ENCODE peak calls at places on chromosomes 7 and 10, in eight cellular contexts. X is neural progenitor cell, T is GM23338, A is PC-3, I is GM23248, Q is OCI-LY7, V is MM.1S, G is HCT116. E is an unnamed sample. For H3K79me2, the result is how much of the 10 kb centered on the place peaks cover.

GRCh38 chr7:142808802-142809583 is 38.2 kb downstream of the PRSS2 start:
- DNase-seq in A (peak), T (no peak), I (peak), X (no peak), Q (peak), G (no peak), V (peak), E (no peak)

GRCh38 chr10:103231047-103231551 is 14.6 kb upstream of the RPEL1 start:
- DNase-seq in A (peak), I (peak), X (peak), G (peak), T (peak), V (no peak), Q (no peak), E (peak)

GRCh38 chr7:159067870-159068787 is 76.5 kb downstream of the VIPR2 start:
- DNase-seq in A (no peak), X (no peak), G (no peak), Q (no peak), T (no peak), I (no peak), V (no peak), E (no peak)

GRCh38 chr10:51244739-51245138 is 170.5 kb downstream of the PRKG1 start:
- DNase-seq in X (peak), I (peak), Q (no peak), T (peak), A (peak), V (no peak), G (no peak), E (peak)

GRCh38 chr7:73701357-73701995 is 18.0 kb downstream of the STX1A start:
- DNase-seq in G (peak), V (no peak), A (peak), X (peak), Q (peak), T (peak), I (peak), E (peak)

GRCh38 chr7:41570766-41571165 is 132.1 kb downstream of the INHBA start:
- DNase-seq in Q (no peak), G (no peak), V (no peak), A (no peak), I (no peak), T (no peak), X (no peak), E (no peak)

GRCh38 chr10:125120046-125120710 is 40.2 kb downstream of the CTBP2 start:
- DNase-seq in T (no peak), V (no peak), A (no peak), I (peak), X (no peak), G (no peak), Q (no peak), E (no peak)

GRCh38 chr7:20064974-20065862 is 152.0 kb downstream of the MACC1 start:
- DNase-seq in T (no peak), I (peak), X (no peak), G (peak), V (peak), Q (peak), A (no peak), E (peak)

GRCh38 chr7:47635091-47636090 is 53.5 kb upstream of the TNS3 start:
- DNase-seq in T (peak), I (no peak), Q (no peak), G (no peak), X (peak), V (no peak), A (peak), E (peak)

GRCh38 chr7:112238852-112239610 is 32.5 kb downstream of the ZNF277 start:
- DNase-seq in G (no peak), Q (no peak), T (no peak), A (peak), I (peak), X (no peak), V (no peak), E (no peak)

GRCh38 chr10:110629680-110630191 is 14.4 kb upstream of the RBM20 start:
- DNase-seq in X (no peak), A (peak), V (no peak), G (no peak), T (no peak), Q (no peak), I (peak), E (peak)

GRCh38 chr7:86826948-86827347 is 183.2 kb downstream of the GRM3 start:
- DNase-seq in Q (no peak), A (no peak), V (no peak), X (no peak), G (no peak), T (no peak), I (no peak), E (no peak)

GRCh38 chr10:24039897-24040296 is 169.0 kb upstream of the KIAA1217 start:
- DNase-seq in V (no peak), G (no peak), T (no peak), Q (no peak), A (no peak), X (no peak), I (no peak), E (no peak)

GRCh38 chr7:112692333-112692732 is 97.9 kb downstream of the TMEM168 start:
- DNase-seq in X (no peak), V (no peak), G (no peak), I (no peak), Q (no peak), A (no peak), T (no peak), E (no peak)

GRCh38 chr10:100009283-100009792 is 409 bp downstream of the DNMBP start:
- DNase-seq in G (no peak), T (no peak), V (peak), X (no peak), A (no peak), I (peak), Q (no peak), E (peak)

GRCh38 chr7:24722386-24723177 is 34.7 kb downstream of the GSDME start:
- DNase-seq in G (no peak), I (peak), Q (peak), T (peak), A (peak), X (peak), V (no peak), E (peak)

GRCh38 chr7:69105092-69105491 is 493.2 kb upstream of the AUTS2 start:
- DNase-seq in V (no peak), I (no peak), A (peak), Q (no peak), X (no peak), T (peak), G (no peak), E (peak)

GRCh38 chr10:119029613-119030420 is at the start of gene NANOS1:
- DNase-seq in I (peak), A (peak), T (peak), V (peak), X (peak), Q (no peak), G (no peak), E (peak)

GRCh38 chr7:48419401-48419800 is 248.1 kb downstream of the ABCA13 start:
- DNase-seq in X (no peak), A (no peak), Q (no peak), V (no peak), G (no peak), T (no peak), I (no peak), E (no peak)

GRCh38 chr10:116457480-116457879 is 29.8 kb downstream of the PNLIPRP3 start:
- DNase-seq in G (no peak), Q (no peak), I (no peak), T (no peak), A (no peak), V (no peak), X (no peak), E (no peak)

GRCh38 chr10:4450169-4450568 is 375.8 kb upstream of the AKR1E2 start:
- DNase-seq in T (no peak), I (no peak), V (no peak), A (no peak), Q (no peak), X (no peak), G (no peak), E (no peak)

GRCh38 chr7:13980474-13980873 is 9.0 kb downstream of the ETV1 start:
- DNase-seq in T (no peak), V (no peak), G (no peak), Q (no peak), A (no peak), X (no peak), I (peak), E (no peak)

GRCh38 chr10:48498940-48499510 is 105.8 kb downstream of the ARHGAP22 start:
- DNase-seq in A (no peak), X (no peak), Q (no peak), V (no peak), T (no peak), G (no peak), I (no peak), E (no peak)

GRCh38 chr7:41842956-41843355 is 140.1 kb upstream of the INHBA start:
- DNase-seq in T (no peak), Q (no peak), I (no peak), A (no peak), V (no peak), G (no peak), X (no peak), E (no peak)

GRCh38 chr10:29576681-29577080 is 58.1 kb downstream of the SVIL start:
- DNase-seq in G (no peak), T (no peak), V (no peak), A (no peak), X (no peak), Q (no peak), I (no peak), E (no peak)

GRCh38 chr10:43879742-43880141 is 231.1 kb upstream of the ZNF32 start:
- DNase-seq in Q (no peak), A (no peak), X (no peak), I (no peak), G (no peak), T (no peak), V (no peak), E (no peak)

GRCh38 chr10:28807760-28808613 is 130.7 kb downstream of the BAMBI start:
- DNase-seq in G (no peak), X (no peak), V (no peak), A (no peak), Q (no peak), I (no peak), T (no peak), E (peak)

GRCh38 chr10:10564081-10564480 is 453.6 kb upstream of the CELF2 start:
- DNase-seq in I (peak), V (no peak), A (no peak), Q (no peak), T (peak), G (no peak), X (peak), E (no peak)

GRCh38 chr10:82572686-82573226 is 697.8 kb downstream of the NRG3 start:
- DNase-seq in T (no peak), I (no peak), V (no peak), G (no peak), X (peak), A (no peak), Q (no peak), E (no peak)

GRCh38 chr7:46494026-46494425 is 573.0 kb upstream of the IGFBP3 start:
- DNase-seq in X (no peak), I (peak), G (no peak), T (no peak), V (no peak), A (peak), Q (no peak), E (peak)

GRCh38 chr10:123390874-123391273 is 236.7 kb downstream of the BUB3 start:
- DNase-seq in T (no peak), V (no peak), X (no peak), Q (no peak), G (no peak), I (no peak), A (no peak), E (no peak)

DNA sequence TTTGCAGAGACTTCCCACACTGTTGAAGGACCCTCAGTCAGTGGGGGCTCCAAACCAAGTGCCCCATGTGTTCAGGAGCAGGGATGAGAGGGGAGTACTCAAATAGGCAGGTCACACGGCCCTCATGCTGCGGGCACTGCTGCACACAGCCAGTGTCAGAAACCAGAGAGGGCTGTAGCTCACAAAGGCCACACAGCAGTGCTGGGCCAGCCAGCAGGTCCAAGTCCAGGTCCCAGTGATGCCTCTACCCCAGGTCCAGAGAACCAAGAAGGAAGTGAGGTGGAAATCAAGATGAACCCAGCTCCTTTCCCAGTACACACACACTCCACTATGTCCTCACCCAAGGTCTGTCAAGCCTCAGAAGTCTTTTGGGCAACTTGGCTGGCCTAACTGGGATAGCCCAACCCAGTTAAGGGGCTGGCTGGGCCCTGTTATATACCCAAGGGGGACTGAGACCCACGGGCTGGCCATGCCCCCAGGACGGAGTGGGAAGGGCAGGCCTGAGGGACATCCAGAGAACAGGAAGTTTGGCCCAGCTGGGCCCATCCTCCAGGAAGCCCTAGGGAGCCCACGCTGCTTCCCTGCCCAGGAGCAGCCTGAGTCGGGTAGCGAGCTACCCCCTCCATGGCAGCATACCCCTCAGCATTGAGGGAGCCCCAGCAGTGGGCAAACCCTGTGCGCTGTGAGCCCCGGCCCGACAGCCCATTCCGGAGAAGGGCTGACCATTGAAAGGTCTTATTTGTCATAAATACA is 24.3 kb downstream of the GRID1 start:
- DNase-seq in V (no peak), X (no peak), I (no peak), A (no peak), G (no peak), T (no peak), Q (no peak), E (no peak)
- TF ChIP-seq EZH2phosphoT487 in V (no peak), X (no peak), I (no peak), A (no peak), G (no peak), T (no peak), Q (no peak), E (no peak)

GRCh38 chr10:104256335-104257080 is 1.8 kb downstream of the GSTO1 start:
- DNase-seq in I (peak), Q (no peak), V (no peak), A (peak), G (no peak), T (no peak), X (no peak), E (no peak)
- H3K79me2 ChIP-seq in I (half or more), Q (under half), V (half or more), A (half or more), G (half or more), T (half or more), X (under half), E (half or more)

GRCh38 chr10:93913706-93914105 is 19.9 kb downstream of the SLC35G1 start:
- DNase-seq in I (no peak), G (no peak), Q (no peak), A (no peak), V (no peak), T (no peak), X (no peak), E (no peak)

GRCh38 chr10:93917814-93918213 is 24.0 kb downstream of the SLC35G1 start:
- DNase-seq in T (no peak), X (no peak), A (no peak), Q (no peak), I (no peak), V (no peak), G (no peak), E (no peak)

GRCh38 chr10:93917064-93917391 is 23.2 kb downstream of the SLC35G1 start:
- DNase-seq in I (no peak), V (no peak), G (no peak), A (no peak), T (peak), X (no peak), Q (no peak), E (peak)

GRCh38 chr10:93915603-93916002 is 21.8 kb downstream of the SLC35G1 start:
- DNase-seq in G (no peak), Q (no peak), A (no peak), X (peak), T (peak), V (no peak), I (no peak), E (no peak)

DNA sequence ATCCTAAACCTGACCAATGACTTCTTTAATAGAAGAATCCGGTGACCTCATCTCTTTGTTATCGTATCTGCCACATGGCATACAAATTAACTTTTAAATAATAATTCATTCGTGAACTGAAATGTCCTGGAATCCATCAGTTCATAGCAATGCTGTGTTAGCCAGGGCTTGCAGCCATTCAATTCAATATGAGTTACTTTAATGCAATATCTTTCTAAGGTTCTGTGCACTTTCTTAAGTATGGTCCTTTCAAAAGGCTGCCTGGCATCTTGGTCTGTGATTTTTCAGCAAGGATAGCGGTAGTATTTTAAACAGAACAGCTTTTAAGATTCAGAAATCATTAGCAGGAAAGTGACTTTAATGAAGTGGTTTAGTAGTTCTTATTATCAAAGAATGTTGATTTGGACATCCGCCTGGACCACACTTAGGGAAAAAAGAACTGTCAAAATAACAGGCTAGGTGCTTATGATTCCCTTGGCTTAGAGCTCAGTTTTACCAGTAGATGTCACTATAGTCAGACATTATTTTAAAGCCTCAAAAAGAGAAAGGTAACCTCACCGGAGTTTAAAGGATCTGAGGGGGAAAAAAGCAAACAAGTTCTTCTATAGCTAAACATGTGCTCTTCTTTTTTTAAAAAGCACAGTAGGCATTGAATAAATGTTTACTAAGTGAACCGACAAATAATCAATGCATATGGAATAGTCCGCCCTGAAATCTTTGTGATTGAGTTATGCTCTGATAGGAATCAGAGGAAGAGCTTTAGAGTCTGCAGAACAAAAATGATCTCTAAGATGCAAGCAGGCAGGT is 22.7 kb downstream of the SLC35G1 start:
- DNase-seq in A (peak), V (peak), I (peak), G (peak), T (peak), Q (peak), X (peak), E (peak)
- TF ChIP-seq EZH2phosphoT487 in A (no peak), V (no peak), I (no peak), G (no peak), T (no peak), Q (no peak), X (no peak), E (no peak)

DNA sequence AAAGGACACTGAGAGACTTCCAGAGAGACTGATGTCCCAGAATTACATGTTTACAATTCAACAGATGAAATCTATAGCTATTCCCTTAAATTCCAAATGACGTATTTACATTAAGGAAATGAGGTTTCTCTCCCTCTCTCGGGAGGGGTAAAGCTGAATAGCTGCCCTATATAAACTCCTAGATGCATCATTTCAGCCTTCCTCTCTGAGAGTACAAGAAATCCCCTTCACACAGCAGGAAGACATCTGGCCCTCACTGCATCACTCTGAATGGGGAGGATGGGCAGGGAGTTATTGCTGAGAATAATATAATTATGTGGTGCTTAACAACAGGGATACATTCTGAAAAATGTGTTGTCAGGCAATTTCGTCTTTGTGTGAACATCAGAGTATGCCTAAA is 11.0 kb downstream of the POT1 start:
- DNase-seq in I (no peak), G (no peak), V (peak), T (no peak), X (no peak), A (no peak), Q (no peak), E (no peak)
- H3K79me2 ChIP-seq in I (half or more), G (half or more), V (half or more), T (half or more), X (half or more), A (half or more), Q (under half), E (half or more)

GRCh38 chr7:134856692-134857091 is 77.3 kb downstream of the CALD1 start:
- DNase-seq in G (no peak), X (no peak), Q (no peak), I (peak), V (no peak), T (no peak), A (no peak), E (no peak)
- TF ChIP-seq EZH2phosphoT487 in G (no peak), X (no peak), Q (no peak), I (no peak), V (no peak), T (no peak), A (no peak), E (no peak)